ENCODE peak calls at places on chromosomes 2 and 18, in nine cellular contexts. One of them, this sample, is unnamed.
A peak's percentile ranks its signal among the peaks of the same experiment; 100 is the strongest.

GRCh38 chr2:167504695-167505094 is 616.4 kb downstream of the XIRP2 start:
- DNase-seq in H1: no peak
- DNase-seq in upper lobe of left lung: no peak
- DNase-seq in HepG2: no peak
- DNase-seq in endothelial cell of umbilical vein: no peak
- DNase-seq in breast epithelium: no peak
- DNase-seq in IMR-90: no peak
- DNase-seq in stomach: no peak
- DNase-seq in GM12878: no peak
- DNase-seq in this sample: no peak

GRCh38 chr18:40355701-40356100 is 1599.3 kb upstream of the PIK3C3 start:
- DNase-seq in H1: no peak
- DNase-seq in upper lobe of left lung: no peak
- DNase-seq in HepG2: no peak
- DNase-seq in endothelial cell of umbilical vein: no peak
- DNase-seq in breast epithelium: no peak
- DNase-seq in IMR-90: peak; percentile 64
- DNase-seq in stomach: no peak
- DNase-seq in GM12878: no peak
- DNase-seq in this sample: no peak

GRCh38 chr2:157898591-157898996 is 22.5 kb upstream of the ACVR1 start:
- DNase-seq in H1: no peak
- DNase-seq in upper lobe of left lung: no peak
- DNase-seq in HepG2: no peak
- DNase-seq in endothelial cell of umbilical vein: peak; percentile 59
- DNase-seq in breast epithelium: no peak
- DNase-seq in IMR-90: peak; percentile 95
- DNase-seq in stomach: peak; percentile 40
- DNase-seq in GM12878: no peak
- DNase-seq in this sample: no peak

GRCh38 chr2:46923011-46923669 is 7.5 kb upstream of the MCFD2 start:
- DNase-seq in H1: no peak
- DNase-seq in upper lobe of left lung: no peak
- DNase-seq in HepG2: no peak
- DNase-seq in endothelial cell of umbilical vein: no peak
- DNase-seq in breast epithelium: no peak
- DNase-seq in IMR-90: no peak
- DNase-seq in stomach: no peak
- DNase-seq in GM12878: no peak
- DNase-seq in this sample: no peak

GRCh38 chr2:239173301-239173700 is 227.5 kb downstream of the HDAC4 start:
- DNase-seq in H1: no peak
- DNase-seq in upper lobe of left lung: no peak
- DNase-seq in HepG2: no peak
- DNase-seq in endothelial cell of umbilical vein: no peak
- DNase-seq in breast epithelium: no peak
- DNase-seq in IMR-90: no peak
- DNase-seq in stomach: no peak
- DNase-seq in GM12878: no peak
- DNase-seq in this sample: no peak

GRCh38 chr2:229033816-229034215 is 237.3 kb downstream of the PID1 start:
- DNase-seq in H1: no peak
- DNase-seq in upper lobe of left lung: no peak
- DNase-seq in HepG2: no peak
- DNase-seq in endothelial cell of umbilical vein: no peak
- DNase-seq in breast epithelium: no peak
- DNase-seq in IMR-90: no peak
- DNase-seq in stomach: no peak
- DNase-seq in GM12878: no peak
- DNase-seq in this sample: no peak

GRCh38 chr2:240204431-240205276 is 64.2 kb upstream of the OTOS start:
- DNase-seq in H1: no peak
- DNase-seq in upper lobe of left lung: no peak
- DNase-seq in HepG2: no peak
- DNase-seq in endothelial cell of umbilical vein: no peak
- DNase-seq in breast epithelium: no peak
- DNase-seq in IMR-90: no peak
- DNase-seq in stomach: no peak
- DNase-seq in GM12878: no peak
- DNase-seq in this sample: peak; percentile 56

GRCh38 chr2:80019571-80019970 is 285.0 kb downstream of the LRRTM1 start:
- DNase-seq in H1: no peak
- DNase-seq in upper lobe of left lung: no peak
- DNase-seq in HepG2: no peak
- DNase-seq in endothelial cell of umbilical vein: no peak
- DNase-seq in breast epithelium: no peak
- DNase-seq in IMR-90: no peak
- DNase-seq in stomach: no peak
- DNase-seq in GM12878: no peak
- DNase-seq in this sample: no peak

GRCh38 chr18:63073481-63073880 is 246.1 kb downstream of the BCL2 start:
- DNase-seq in H1: no peak
- DNase-seq in upper lobe of left lung: no peak
- DNase-seq in HepG2: peak; percentile 7
- DNase-seq in endothelial cell of umbilical vein: no peak
- DNase-seq in breast epithelium: no peak
- DNase-seq in IMR-90: no peak
- DNase-seq in stomach: no peak
- DNase-seq in GM12878: no peak
- DNase-seq in this sample: no peak

GRCh38 chr18:75208055-75208835 is 694 bp downstream of the PTGR3 start:
- DNase-seq in H1: peak; percentile 62
- DNase-seq in upper lobe of left lung: peak; percentile 92
- DNase-seq in HepG2: peak; percentile 18
- DNase-seq in endothelial cell of umbilical vein: peak; percentile 43
- DNase-seq in breast epithelium: peak; percentile 47
- DNase-seq in IMR-90: peak; percentile 60
- DNase-seq in stomach: peak; percentile 52
- DNase-seq in GM12878: no peak
- DNase-seq in this sample: peak; percentile 89
- TF ChIP-seq CTCF in H1: no peak
- TF ChIP-seq CTCF in upper lobe of left lung: no peak
- TF ChIP-seq CTCF in HepG2: peak; percentile 11
- TF ChIP-seq CTCF in endothelial cell of umbilical vein: no peak
- TF ChIP-seq CTCF in breast epithelium: no peak
- TF ChIP-seq CTCF in IMR-90: no peak
- TF ChIP-seq CTCF in stomach: no peak
- TF ChIP-seq CTCF in GM12878: no peak
- TF ChIP-seq CTCF in this sample: no peak

DNA sequence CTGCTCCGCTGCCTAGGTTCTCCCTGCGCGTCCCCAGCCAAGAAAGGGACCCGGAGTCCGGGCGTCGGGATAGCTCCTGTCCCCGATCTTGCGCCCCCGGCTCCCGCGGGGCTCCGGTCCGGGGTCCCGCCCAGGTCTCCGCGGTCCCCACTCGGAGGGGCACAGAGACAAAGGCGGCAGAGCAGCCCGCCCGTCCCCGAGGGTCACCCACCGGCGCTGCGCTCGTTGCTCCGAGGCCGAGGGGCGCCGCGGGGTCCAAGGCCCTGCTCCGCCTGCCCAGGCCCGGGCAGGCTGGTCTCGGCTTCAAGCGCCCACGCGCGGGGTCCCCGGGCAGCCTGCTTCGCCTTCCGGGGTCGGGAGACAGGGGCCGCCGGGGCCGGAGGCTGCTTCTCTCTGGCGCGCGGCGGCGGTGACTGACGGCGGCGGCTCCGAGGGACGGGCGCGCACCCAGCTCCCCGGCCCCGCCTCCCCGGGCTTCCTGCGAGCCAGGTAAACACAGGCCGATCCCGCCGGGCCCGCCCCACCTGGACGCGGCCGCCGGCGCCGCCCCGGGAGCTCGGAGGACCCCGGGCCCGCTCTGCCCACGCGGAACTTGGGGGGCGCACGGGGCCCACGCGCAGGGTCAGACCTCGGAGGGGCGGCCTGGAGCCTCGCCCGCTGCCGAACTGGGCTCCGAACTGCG is at the start of gene MBP:
- DNase-seq in H1: peak; percentile 91
- DNase-seq in upper lobe of left lung: peak; percentile 96
- DNase-seq in HepG2: no peak
- DNase-seq in endothelial cell of umbilical vein: no peak
- DNase-seq in breast epithelium: peak; percentile 75
- DNase-seq in IMR-90: no peak
- DNase-seq in stomach: peak; percentile 93
- DNase-seq in GM12878: no peak
- DNase-seq in this sample: peak; percentile 97
- H3K27ac ChIP-seq in H1: no peak within 1 kb of the TSS
- H3K27ac ChIP-seq in upper lobe of left lung: peak within 1 kb of the TSS; percentile 99
- H3K27ac ChIP-seq in HepG2: no peak within 1 kb of the TSS
- H3K27ac ChIP-seq in endothelial cell of umbilical vein: no peak within 1 kb of the TSS
- H3K27ac ChIP-seq in breast epithelium: peak within 1 kb of the TSS; percentile 96
- H3K27ac ChIP-seq in IMR-90: peak within 1 kb of the TSS; percentile 15
- H3K27ac ChIP-seq in stomach: peak within 1 kb of the TSS; percentile 98
- H3K27ac ChIP-seq in GM12878: peak within 1 kb of the TSS; percentile 97
- H3K27ac ChIP-seq in this sample: peak within 1 kb of the TSS; percentile 95

GRCh38 chr2:61176755-61177726 is 15.1 kb downstream of the C2orf74 start:
- DNase-seq in H1: peak; percentile 93
- DNase-seq in upper lobe of left lung: peak; percentile 100
- DNase-seq in HepG2: peak; percentile 94
- DNase-seq in endothelial cell of umbilical vein: peak; percentile 94
- DNase-seq in breast epithelium: peak; percentile 88
- DNase-seq in IMR-90: peak; percentile 90
- DNase-seq in stomach: peak; percentile 96
- DNase-seq in GM12878: peak; percentile 40
- DNase-seq in this sample: peak; percentile 99

GRCh38 chr2:61179701-61180639 is 18.0 kb downstream of the C2orf74 start:
- DNase-seq in H1: no peak
- DNase-seq in upper lobe of left lung: no peak
- DNase-seq in HepG2: no peak
- DNase-seq in endothelial cell of umbilical vein: peak; percentile 51
- DNase-seq in breast epithelium: no peak
- DNase-seq in IMR-90: peak; percentile 77
- DNase-seq in stomach: peak; percentile 79
- DNase-seq in GM12878: no peak
- DNase-seq in this sample: no peak

GRCh38 chr2:61178603-61179545 is 16.9 kb downstream of the C2orf74 start:
- DNase-seq in H1: peak; percentile 38
- DNase-seq in upper lobe of left lung: peak; percentile 71
- DNase-seq in HepG2: no peak
- DNase-seq in endothelial cell of umbilical vein: no peak
- DNase-seq in breast epithelium: no peak
- DNase-seq in IMR-90: peak; percentile 61
- DNase-seq in stomach: no peak
- DNase-seq in GM12878: no peak
- DNase-seq in this sample: peak; percentile 81

GRCh38 chr2:61180686-61181085 is 18.7 kb downstream of the C2orf74 start:
- DNase-seq in H1: peak; percentile 39
- DNase-seq in upper lobe of left lung: no peak
- DNase-seq in HepG2: no peak
- DNase-seq in endothelial cell of umbilical vein: no peak
- DNase-seq in breast epithelium: no peak
- DNase-seq in IMR-90: no peak
- DNase-seq in stomach: no peak
- DNase-seq in GM12878: no peak
- DNase-seq in this sample: no peak

DNA sequence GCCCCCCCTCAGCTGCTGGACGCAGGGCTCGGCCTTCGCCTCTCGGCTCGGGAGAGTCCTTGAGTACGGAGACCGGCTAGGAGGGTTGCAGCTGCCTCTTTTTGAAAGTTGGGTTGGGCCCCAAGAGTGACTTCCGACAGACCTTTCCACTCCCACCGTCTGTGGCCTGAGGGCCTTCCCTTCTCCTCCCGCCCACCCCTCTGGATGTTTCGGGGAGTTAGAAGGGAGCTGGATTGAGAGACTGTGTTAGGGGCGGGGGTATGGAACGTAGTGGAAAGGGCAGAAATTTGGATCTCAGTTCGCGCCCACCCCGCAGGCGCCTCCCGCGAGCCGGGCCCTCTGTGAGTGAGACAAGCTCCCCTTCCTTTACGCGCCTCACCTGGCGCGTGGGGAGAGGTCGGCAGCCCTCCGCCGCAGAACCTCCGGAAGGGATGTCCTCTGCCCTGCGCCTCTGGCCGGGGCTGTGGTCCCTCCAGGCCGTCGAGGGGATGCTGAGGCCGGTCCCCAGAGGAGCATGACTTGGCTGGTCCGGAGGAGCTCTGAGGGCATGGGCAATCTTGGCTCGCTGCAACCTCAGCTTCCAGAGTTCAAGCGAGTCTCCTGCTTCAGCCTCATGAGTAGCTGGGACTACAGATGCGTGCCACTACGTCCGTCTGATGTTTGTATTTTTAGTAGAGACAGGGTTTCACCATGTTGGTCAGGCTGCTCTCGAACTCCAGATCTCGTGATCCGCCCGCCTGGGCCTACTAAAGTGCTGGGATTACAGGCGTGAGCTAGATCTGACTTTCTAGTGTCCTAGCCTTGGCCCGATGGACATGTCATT is 15.9 kb downstream of the C2orf74 start:
- DNase-seq in H1: peak; percentile 64
- DNase-seq in upper lobe of left lung: peak; percentile 89
- DNase-seq in HepG2: peak; percentile 19
- DNase-seq in endothelial cell of umbilical vein: peak; percentile 36
- DNase-seq in breast epithelium: no peak
- DNase-seq in IMR-90: peak; percentile 10
- DNase-seq in stomach: peak; percentile 28
- DNase-seq in GM12878: no peak
- DNase-seq in this sample: peak; percentile 89
- TF ChIP-seq POLR2A in H1: peak; percentile 1
- TF ChIP-seq POLR2A in upper lobe of left lung: no peak
- TF ChIP-seq POLR2A in HepG2: no peak
- TF ChIP-seq POLR2A in endothelial cell of umbilical vein: no peak
- TF ChIP-seq POLR2A in breast epithelium: no peak
- TF ChIP-seq POLR2A in IMR-90: no peak
- TF ChIP-seq POLR2A in stomach: no peak
- TF ChIP-seq POLR2A in GM12878: peak; percentile 47
- TF ChIP-seq POLR2A in this sample: no peak

GRCh38 chr2:81523344-81523743 is 1218.8 kb upstream of the LRRTM1 start:
- DNase-seq in H1: no peak
- DNase-seq in upper lobe of left lung: no peak
- DNase-seq in HepG2: no peak
- DNase-seq in endothelial cell of umbilical vein: no peak
- DNase-seq in breast epithelium: no peak
- DNase-seq in IMR-90: no peak
- DNase-seq in stomach: no peak
- DNase-seq in GM12878: no peak
- DNase-seq in this sample: no peak
- TF ChIP-seq CTCF in H1: peak; percentile 56
- TF ChIP-seq CTCF in upper lobe of left lung: no peak
- TF ChIP-seq CTCF in HepG2: no peak
- TF ChIP-seq CTCF in endothelial cell of umbilical vein: no peak
- TF ChIP-seq CTCF in breast epithelium: no peak
- TF ChIP-seq CTCF in IMR-90: no peak
- TF ChIP-seq CTCF in stomach: no peak
- TF ChIP-seq CTCF in GM12878: no peak
- TF ChIP-seq CTCF in this sample: no peak

GRCh38 chr2:150491430-150491829 is 4.0 kb upstream of the RND3 start:
- DNase-seq in H1: no peak
- DNase-seq in upper lobe of left lung: no peak
- DNase-seq in HepG2: no peak
- DNase-seq in endothelial cell of umbilical vein: peak; percentile 39
- DNase-seq in breast epithelium: no peak
- DNase-seq in IMR-90: no peak
- DNase-seq in stomach: no peak
- DNase-seq in GM12878: no peak
- DNase-seq in this sample: no peak
- H3K27ac ChIP-seq in H1: no peak overlapping the region
- H3K27ac ChIP-seq in upper lobe of left lung: no peak overlapping the region
- H3K27ac ChIP-seq in HepG2: no peak overlapping the region
- H3K27ac ChIP-seq in endothelial cell of umbilical vein: peak overlapping the region; percentile 27
- H3K27ac ChIP-seq in breast epithelium: no peak overlapping the region
- H3K27ac ChIP-seq in IMR-90: no peak overlapping the region
- H3K27ac ChIP-seq in stomach: no peak overlapping the region
- H3K27ac ChIP-seq in GM12878: no peak overlapping the region
- H3K27ac ChIP-seq in this sample: no peak overlapping the region

This sample was measured in spleen.